ENCODE peak calls at places on chromosome 14, in ten cellular contexts. U is lung; E is hepatocyte; K is BE2C; I is ovary; T is heart left ventricle; O is CD8-positive, alpha-beta T cell; M is uterus; P is fibroblast of lung; B is gastrocnemius medialis. D is an unnamed sample. For H3K27me3, the result is how much of the 10 kb centered on the place peaks cover.

GRCh38 chr14:75977544-75977943 is 4.3 kb downstream of the TGFB3 start:
- DNase-seq in U (no peak), E (no peak), K (no peak), I (no peak), T (no peak), O (no peak), M (no peak), P (no peak), B (no peak), D (no peak)

GRCh38 chr14:74573421-74574091 is 38.5 kb downstream of the LTBP2 start:
- DNase-seq in U (no peak), E (no peak), K (no peak), I (no peak), T (peak), O (no peak), M (no peak), P (no peak), B (no peak), D (no peak)

GRCh38 chr14:24381363-24382102 is 13.5 kb downstream of the NFATC4 start:
- DNase-seq in U (no peak), E (no peak), K (no peak), I (no peak), T (no peak), O (no peak), M (no peak), P (no peak), B (no peak), D (no peak)

GRCh38 chr14:65854215-65854614 is 441.7 kb downstream of the FUT8 start:
- DNase-seq in U (no peak), E (no peak), K (no peak), I (no peak), T (no peak), O (no peak), M (no peak), P (no peak), B (no peak), D (no peak)

GRCh38 chr14:26636571-26636970 is 38.7 kb upstream of the NOVA1 start:
- DNase-seq in U (no peak), E (no peak), K (no peak), I (no peak), T (no peak), O (no peak), M (no peak), P (peak), B (no peak), D (no peak)

GRCh38 chr14:60266021-60266937 is 17.3 kb downstream of the PPM1A start:
- DNase-seq in U (no peak), E (no peak), K (peak), I (no peak), T (no peak), O (no peak), M (no peak), P (peak), B (no peak), D (no peak)

GRCh38 chr14:92692822-92693226 is 55.6 kb downstream of the LGMN start:
- DNase-seq in U (peak), E (no peak), K (peak), I (no peak), T (peak), O (no peak), M (peak), P (no peak), B (no peak), D (no peak)

GRCh38 chr14:24139272-24139934 is 2.0 kb downstream of the EMC9 start:
- DNase-seq in U (no peak), E (no peak), K (no peak), I (no peak), T (no peak), O (no peak), M (no peak), P (no peak), B (no peak), D (no peak)

GRCh38 chr14:36834293-36834692 is 172.6 kb downstream of the PAX9 start:
- DNase-seq in U (no peak), E (no peak), K (no peak), I (no peak), T (no peak), O (no peak), M (no peak), P (no peak), B (no peak), D (no peak)

GRCh38 chr14:75837151-75837787 is 144.5 kb downstream of the TGFB3 start:
- DNase-seq in U (no peak), E (no peak), K (no peak), I (no peak), T (no peak), O (no peak), M (no peak), P (peak), B (no peak), D (no peak)

GRCh38 chr14:70366890-70367289 is 7.4 kb upstream of the COX16 start:
- DNase-seq in U (no peak), E (no peak), K (no peak), I (no peak), T (no peak), O (no peak), M (no peak), P (no peak), B (no peak), D (no peak)

GRCh38 chr14:65290830-65291229 is 121.7 kb upstream of the FUT8 start:
- DNase-seq in U (no peak), E (no peak), K (no peak), I (no peak), T (no peak), O (no peak), M (no peak), P (peak), B (no peak), D (no peak)

GRCh38 chr14:67963545-67963944 is 144.0 kb downstream of the RAD51B start:
- DNase-seq in U (no peak), E (no peak), K (no peak), I (no peak), T (no peak), O (no peak), M (no peak), P (no peak), B (no peak), D (no peak)

GRCh38 chr14:90851327-90852036 is 35.3 kb upstream of the TTC7B start:
- DNase-seq in U (no peak), E (no peak), K (no peak), I (no peak), T (no peak), O (no peak), M (no peak), P (no peak), B (no peak), D (no peak)

GRCh38 chr14:54001189-54001878 is 44.7 kb upstream of the BMP4 start:
- DNase-seq in U (no peak), E (no peak), K (no peak), I (no peak), T (no peak), O (no peak), M (no peak), P (no peak), B (no peak), D (no peak)

GRCh38 chr14:61281186-61281676 is at the start of gene TMEM30B:
- DNase-seq in U (peak), E (peak), K (no peak), I (peak), T (peak), O (peak), M (no peak), P (no peak), B (no peak), D (no peak)

GRCh38 chr14:95609398-95609990 is 74.6 kb downstream of the GLRX5 start:
- DNase-seq in U (no peak), E (peak), K (peak), I (no peak), T (no peak), O (no peak), M (no peak), P (peak), B (no peak), D (no peak)
- TF ChIP-seq CTCF in U (no peak), E (peak), K (peak), I (no peak), T (no peak), O (no peak), M (peak), P (peak), B (no peak), D (peak)

GRCh38 chr14:101456246-101457159 is 104.8 kb upstream of the DIO3 start:
- DNase-seq in U (no peak), E (no peak), K (no peak), I (no peak), T (no peak), O (no peak), M (no peak), P (no peak), B (no peak), D (no peak)

GRCh38 chr14:101460521-101460920 is 100.8 kb upstream of the DIO3 start:
- DNase-seq in U (no peak), E (no peak), K (no peak), I (no peak), T (no peak), O (no peak), M (no peak), P (no peak), B (no peak), D (no peak)

GRCh38 chr14:101458536-101459391 is 102.5 kb upstream of the DIO3 start:
- DNase-seq in U (no peak), E (peak), K (no peak), I (peak), T (no peak), O (no peak), M (no peak), P (no peak), B (no peak), D (no peak)

GRCh38 chr14:101459392-101459900 is 101.8 kb upstream of the DIO3 start:
- DNase-seq in U (no peak), E (no peak), K (no peak), I (no peak), T (no peak), O (no peak), M (no peak), P (no peak), B (no peak), D (no peak)

DNA sequence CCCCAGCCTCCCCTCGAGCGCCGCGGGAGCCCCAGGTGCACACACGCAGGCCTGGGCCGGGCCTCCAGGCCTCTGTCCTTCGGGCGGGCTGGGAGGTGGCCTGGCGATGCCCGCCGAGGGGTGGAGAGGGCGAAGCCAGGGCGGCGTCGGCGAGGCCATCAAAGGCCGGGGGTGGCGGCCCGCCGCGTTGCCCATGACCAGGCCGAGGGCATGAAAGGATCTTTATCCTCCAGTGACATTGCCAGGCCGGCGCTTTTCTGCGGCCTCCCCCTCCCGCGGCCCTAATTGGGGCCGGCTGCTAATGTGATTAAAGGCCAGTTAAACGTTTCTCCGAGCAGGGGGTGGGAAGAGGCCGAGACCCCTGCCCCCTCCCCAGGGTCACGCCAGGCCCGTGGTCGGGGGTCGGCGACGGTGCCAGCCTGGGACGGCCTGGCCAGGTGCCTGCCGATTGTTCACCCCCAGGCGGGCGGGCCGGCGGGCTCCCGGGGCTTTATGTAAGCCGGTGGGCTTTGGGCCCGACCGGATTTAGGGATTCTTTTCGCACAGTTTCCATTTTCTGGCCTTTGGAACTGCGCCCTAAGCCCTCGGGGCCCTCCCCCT is 103.3 kb upstream of the DIO3 start:
- DNase-seq in U (no peak), E (no peak), K (no peak), I (no peak), T (no peak), O (no peak), M (no peak), P (no peak), B (no peak), D (no peak)
- H3K27me3 ChIP-seq in U (under half), E (under half), K (under half), I (under half), T (half or more), O (under half), M (under half), P (under half), B (under half), D (under half)

GRCh38 chr14:89848165-89848564 is 106.4 kb downstream of the EFCAB11 start:
- DNase-seq in U (no peak), E (no peak), K (no peak), I (no peak), T (no peak), O (no peak), M (no peak), P (peak), B (no peak), D (no peak)
- TF ChIP-seq CTCF in U (no peak), E (peak), K (peak), I (no peak), T (no peak), O (no peak), M (no peak), P (peak), B (no peak), D (peak)

GRCh38 chr14:101457177-101457935 is 103.9 kb upstream of the DIO3 start:
- DNase-seq in U (no peak), E (no peak), K (no peak), I (no peak), T (no peak), O (no peak), M (no peak), P (no peak), B (no peak), D (no peak)
- H3K27me3 ChIP-seq in U (under half), E (under half), K (under half), I (under half), T (half or more), O (under half), M (under half), P (under half), B (under half), D (under half)

GRCh38 chr14:103694572-103695026 is 20.7 kb downstream of the XRCC3 start:
- DNase-seq in U (no peak), E (no peak), K (no peak), I (no peak), T (no peak), O (no peak), M (no peak), P (no peak), B (no peak), D (no peak)
- TF ChIP-seq CTCF in U (no peak), E (no peak), K (peak), I (no peak), T (no peak), O (no peak), M (no peak), P (no peak), B (no peak), D (no peak)

GRCh38 chr14:106489112-106489881 is 962.9 kb downstream of the TMEM121 start:
- DNase-seq in U (no peak), E (no peak), K (no peak), I (no peak), T (no peak), O (no peak), M (no peak), P (no peak), B (no peak), D (no peak)
- H3K27me3 ChIP-seq in U (under half), E (under half), K (under half), I (under half), T (under half), O (under half), M (under half), P (under half), B (under half), D (under half)

D was measured in AG04450.